ENCODE peak calls at places on chromosomes 7 and 10, in four cellular contexts. J, N, R and O are unnamed samples.

GRCh38 chr7:2260820-2261219 is 18.8 kb downstream of the NUDT1 start:
- DNase-seq in N (no peak), J (no peak), R (no peak), O (no peak)

GRCh38 chr10:83536426-83536825 is 602.9 kb upstream of the GHITM start:
- DNase-seq in J (no peak), N (no peak), R (no peak), O (no peak)

GRCh38 chr7:131625817-131626372 is 69.5 kb upstream of the PODXL start:
- DNase-seq in J (no peak), R (peak), N (no peak), O (peak)

GRCh38 chr10:94038024-94038423 is 44.3 kb downstream of the PLCE1 start:
- DNase-seq in N (no peak), R (no peak), J (no peak), O (peak)

GRCh38 chr10:96857613-96858012 is 25.5 kb downstream of the LCOR start:
- DNase-seq in N (no peak), J (no peak), R (no peak), O (no peak)

GRCh38 chr7:711093-711966 is 15.2 kb upstream of the DNAAF5 start:
- DNase-seq in R (no peak), N (no peak), J (no peak), O (no peak)

GRCh38 chr7:146960747-146961416 is 844.3 kb downstream of the CNTNAP2 start:
- DNase-seq in J (no peak), R (peak), N (peak), O (peak)

GRCh38 chr10:42149027-42149700 is 489.2 kb downstream of the ZNF33B start:
- DNase-seq in J (no peak), N (no peak), R (no peak), O (no peak)

GRCh38 chr7:28613262-28613661 is 200.9 kb downstream of the CREB5 start:
- DNase-seq in N (peak), R (no peak), J (no peak), O (no peak)

GRCh38 chr7:1669486-1669951 is 558 bp upstream of the ELFN1 start:
- DNase-seq in R (no peak), J (no peak), N (no peak), O (peak)

GRCh38 chr7:5214641-5215040 is 24.6 kb downstream of the WIPI2 start:
- DNase-seq in N (no peak), R (no peak), J (no peak), O (no peak)